ENCODE peak calls at places on chromosome 4, in four cellular contexts. M is T-helper 17 cell, S is HT-29, X is tibial artery. I is an unnamed sample.
A peak's percentile ranks its signal among the peaks of the same experiment; 100 is the strongest.

GRCh38 chr4:7067147-7067522 is 729 bp downstream of the GRPEL1 start:
- DNase-seq in M (no peak), S (peak; percentile 31), X (peak; percentile 75), I (peak; percentile 60)

GRCh38 chr4:31620476-31620875 is 900.3 kb downstream of the PCDH7 start:
- DNase-seq in X (no peak), M (no peak), S (no peak), I (no peak)

GRCh38 chr4:155822572-155822971 is 43.5 kb downstream of the ASIC5 start:
- DNase-seq in S (peak; percentile 66), X (no peak), M (no peak), I (no peak)

GRCh38 chr4:4333265-4333706 is 43.2 kb downstream of the ZBTB49 start:
- DNase-seq in S (no peak), X (no peak), M (no peak), I (peak; percentile 70)

GRCh38 chr4:153159728-153160221 is 44.5 kb upstream of the TRIM2 start:
- DNase-seq in M (no peak), X (no peak), S (no peak), I (no peak)

GRCh38 chr4:186724861-186725419 is 1.3 kb upstream of the FAT1 start:
- DNase-seq in M (no peak), X (no peak), S (peak; percentile 72), I (no peak)

GRCh38 chr4:182510836-182511235 is 267.6 kb downstream of the TENM3 start:
- DNase-seq in S (no peak), M (no peak), X (no peak), I (no peak)

GRCh38 chr4:55312491-55313101 is 33.4 kb upstream of the SRD5A3 start:
- DNase-seq in X (no peak), M (no peak), S (peak; percentile 58), I (peak; percentile 51)

GRCh38 chr4:149933120-149933519 is 117.5 kb upstream of the IQCM start:
- DNase-seq in X (no peak), S (no peak), M (no peak), I (no peak)

GRCh38 chr4:145099653-145100052 is 1.5 kb downstream of the ABCE1 start:
- DNase-seq in S (peak; percentile 19), M (no peak), X (no peak), I (no peak)